ENCODE peak calls at places on chromosomes 11 and 22, in seven cellular contexts. W, S, Y, F, Z, P and R are unnamed samples.

GRCh38 chr22:36790648-36791047 is 14.7 kb upstream of the IFT27 start:
- DNase-seq in F (no peak), W (no peak), P (no peak), Y (no peak), Z (no peak), S (no peak), R (no peak)

GRCh38 chr11:105618343-105618955 is 8.6 kb downstream of the GRIA4 start:
- DNase-seq in P (no peak), Y (no peak), Z (no peak), F (no peak), S (no peak), W (no peak), R (no peak)

GRCh38 chr11:100872951-100873350 is 185.9 kb downstream of the ARHGAP42 start:
- DNase-seq in Z (no peak), Y (no peak), F (no peak), S (no peak), W (no peak), P (no peak), R (no peak)

GRCh38 chr11:63488789-63489188 is 2.2 kb downstream of the PLAAT5 start:
- DNase-seq in P (no peak), S (peak; percentile 28), W (no peak), F (no peak), Z (no peak), Y (no peak), R (no peak)

GRCh38 chr11:74570266-74571061 is 21.9 kb upstream of the POLD3 start:
- DNase-seq in Z (no peak), W (no peak), Y (no peak), P (no peak), S (peak; percentile 75), F (peak; percentile 68), R (no peak)

GRCh38 chr22:23551385-23551784 is 28.7 kb downstream of the IGLL1 start:
- DNase-seq in F (no peak), Y (no peak), P (no peak), Z (no peak), W (no peak), S (no peak), R (no peak)

GRCh38 chr11:77100166-77101042 is 2.2 kb upstream of the OMP start:
- DNase-seq in Z (no peak), S (no peak), Y (no peak), W (no peak), P (peak; percentile 1), F (no peak), R (no peak)

GRCh38 chr22:44578516-44579230 is 80.6 kb upstream of the RTL6 start:
- DNase-seq in Z (no peak), W (no peak), Y (no peak), S (no peak), F (peak; percentile 3), P (no peak), R (no peak)

GRCh38 chr22:35484651-35485372 is 55.8 kb upstream of the RASD2 start:
- DNase-seq in W (no peak), P (no peak), Y (no peak), Z (no peak), F (no peak), S (no peak), R (no peak)

GRCh38 chr11:2375341-2375853 is 1.7 kb upstream of the CD81 start:
- DNase-seq in Y (no peak), W (no peak), S (no peak), F (no peak), Z (no peak), P (no peak), R (no peak)

GRCh38 chr11:32072872-32073661 is 17.8 kb upstream of the RCN1 start:
- DNase-seq in Y (no peak), F (no peak), P (no peak), W (no peak), Z (no peak), S (no peak), R (no peak)

GRCh38 chr22:18136563-18137320 is 13.2 kb upstream of the USP18 start:
- DNase-seq in F (no peak), P (peak; percentile 24), Z (no peak), W (no peak), Y (no peak), S (no peak), R (no peak)

GRCh38 chr22:30176431-30176830 is 70.1 kb downstream of the LIF start:
- DNase-seq in W (no peak), S (no peak), F (no peak), Y (no peak), P (no peak), Z (no peak), R (no peak)

GRCh38 chr22:44192098-44192810 is 11.5 kb downstream of the PARVG start:
- DNase-seq in S (no peak), Y (no peak), W (no peak), F (no peak), P (no peak), Z (no peak), R (no peak)

GRCh38 chr22:45212992-45213751 is 27.5 kb downstream of the KIAA0930 start:
- DNase-seq in S (peak; percentile 49), W (no peak), F (no peak), P (peak; percentile 57), Z (no peak), Y (no peak), R (no peak)

DNA sequence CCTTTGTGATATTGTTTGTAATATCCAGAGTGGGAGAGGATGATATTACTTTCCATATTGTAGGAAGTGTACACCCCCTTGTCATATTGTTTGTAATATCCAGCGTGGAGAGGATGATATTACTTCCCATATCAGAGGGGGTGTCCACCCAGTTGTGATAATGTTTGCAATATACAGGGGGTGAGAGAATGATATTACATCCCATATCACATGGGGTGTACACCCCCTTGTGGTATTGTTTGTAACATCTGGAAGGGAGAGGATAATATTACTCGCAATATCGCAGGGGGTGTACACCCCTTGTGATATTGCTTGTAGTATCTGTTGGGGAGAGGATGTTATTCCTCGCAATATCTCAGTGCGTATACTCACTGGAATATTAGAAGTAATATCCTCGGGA is 61.5 kb downstream of the PRSS23 start:
- DNase-seq in W (no peak), S (no peak), Y (no peak), Z (no peak), F (no peak), P (no peak), R (no peak)
- TF ChIP-seq CTCF in W (no peak), S (peak; percentile 11), Y (no peak), Z (no peak), F (no peak), P (no peak), R (no peak)

DNA sequence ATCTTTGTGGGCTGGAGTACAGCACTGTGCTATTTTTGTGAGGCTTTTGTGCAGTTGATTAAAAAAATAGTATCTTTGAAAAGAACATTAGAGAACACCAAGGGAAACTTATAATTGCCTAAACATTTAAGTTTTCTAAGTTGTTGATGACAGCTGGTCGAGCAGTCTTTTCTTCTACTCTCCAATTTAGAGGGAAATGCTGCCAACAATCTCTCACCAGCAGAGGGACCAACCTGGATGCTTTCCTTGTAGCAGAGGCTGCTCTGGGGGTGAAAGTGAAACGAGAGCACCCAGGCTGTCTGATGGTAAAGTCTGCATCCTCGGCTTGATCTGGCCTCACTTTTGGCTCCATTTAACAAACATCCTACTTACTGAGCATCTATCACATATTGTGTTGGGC is 1286.5 kb upstream of the TENM4 start:
- DNase-seq in Y (peak; percentile 5), S (peak; percentile 58), W (no peak), P (no peak), Z (no peak), F (no peak), R (no peak)
- TF ChIP-seq CTCF in Y (peak; percentile 45), S (peak; percentile 43), W (no peak), P (no peak), Z (no peak), F (no peak), R (peak; percentile 47)

GRCh38 chr11:119054418-119054817 is 2.6 kb downstream of the HYOU1 start:
- DNase-seq in S (no peak), P (no peak), Y (no peak), Z (no peak), F (no peak), W (no peak), R (no peak)
- TF ChIP-seq CTCF in S (no peak), P (no peak), Y (no peak), Z (no peak), F (no peak), W (no peak), R (no peak)

DNA sequence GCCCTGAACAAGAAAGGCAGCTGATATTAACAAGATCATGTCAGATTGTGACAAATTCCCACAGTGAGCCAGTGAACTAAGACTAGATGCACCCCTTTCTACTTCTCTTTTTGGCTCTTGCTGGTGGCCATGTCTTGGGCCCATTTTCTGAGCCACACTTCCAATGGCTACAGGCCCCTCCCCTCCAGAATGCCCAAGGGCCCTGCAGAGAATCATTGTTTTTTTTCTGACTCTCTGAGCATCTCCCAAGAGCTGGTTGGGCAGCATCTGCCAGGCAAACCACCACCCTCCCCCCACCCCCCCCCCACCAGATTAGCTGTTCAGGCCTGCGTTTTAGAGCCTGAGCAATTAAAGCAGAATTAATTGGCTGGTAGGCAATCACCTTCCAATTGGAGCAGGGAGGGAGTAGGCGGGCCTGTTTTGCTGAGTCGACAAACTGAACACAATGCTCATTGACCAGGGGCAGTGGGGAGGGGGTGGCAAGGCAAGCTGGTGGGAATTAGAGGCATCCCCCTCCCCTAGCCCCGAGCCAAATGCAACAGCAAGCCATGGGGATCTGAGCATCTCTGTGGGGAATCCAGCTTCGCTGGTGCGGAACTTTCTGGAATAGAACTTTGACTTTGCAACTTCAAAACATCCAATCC is 541.3 kb downstream of the MN1 start:
- DNase-seq in P (no peak), Z (no peak), S (no peak), W (no peak), Y (no peak), F (no peak), R (no peak)
- TF ChIP-seq CTCF in P (no peak), Z (no peak), S (no peak), W (no peak), Y (no peak), F (no peak), R (no peak)